ENCODE peak calls at places on chromosomes 4 and X, in four cellular contexts. C is endothelial cell of umbilical vein, B is fibroblast of lung, L is IMR-90. O is an unnamed sample.

GRCh38 chr4:108849611-108850406 is 87.0 kb upstream of the ETNPPL start:
- DNase-seq in B (peak; percentile 77), C (no peak), L (peak; percentile 80), O (no peak)

GRCh38 chrX:51461053-51462050 is 35.0 kb downstream of the NUDT11 start:
- DNase-seq in B (peak; percentile 41), L (peak; percentile 42), C (peak; percentile 34), O (no peak)

GRCh38 chr4:25532579-25532978 is 123.1 kb upstream of the SLC34A2 start:
- DNase-seq in C (no peak), L (no peak), B (no peak), O (no peak)

GRCh38 chr4:56953680-56954520 is 23.5 kb downstream of the NOA1 start:
- DNase-seq in L (no peak), B (no peak), C (no peak), O (no peak)

GRCh38 chr4:25050370-25051098 is 19.8 kb upstream of the LGI2 start:
- DNase-seq in L (no peak), C (no peak), B (no peak), O (no peak)

GRCh38 chr4:20252656-20253271 is 1.1 kb downstream of the SLIT2 start:
- DNase-seq in L (peak; percentile 39), C (peak; percentile 45), B (peak; percentile 54), O (no peak)

GRCh38 chr4:182916483-182917181 is 554 bp downstream of the DCTD start:
- DNase-seq in C (peak; percentile 53), L (peak; percentile 79), B (peak; percentile 70), O (no peak)

GRCh38 chrX:48789366-48790220 is 3.2 kb downstream of the GATA1 start:
- DNase-seq in C (no peak), B (no peak), L (no peak), O (no peak)

GRCh38 chr4:122537388-122538135 is 81.0 kb upstream of the IL2 start:
- DNase-seq in L (no peak), C (no peak), B (no peak), O (no peak)

GRCh38 chr4:88341227-88342192 is 37.1 kb upstream of the HERC6 start:
- DNase-seq in C (peak; percentile 91), L (peak; percentile 95), B (peak; percentile 97), O (peak; percentile 4)

GRCh38 chrX:78102100-78102499 is 1.9 kb upstream of the PGK1 start:
- DNase-seq in B (peak; percentile 45), L (peak; percentile 60), C (no peak), O (no peak)

GRCh38 chr4:123399638-123400358 is 3.2 kb downstream of the SPRY1 start:
- DNase-seq in C (peak; percentile 42), L (no peak), B (peak; percentile 57), O (no peak)

GRCh38 chrX:150844016-150844415 is 54.5 kb downstream of the CD99L2 start:
- DNase-seq in L (no peak), C (no peak), B (no peak), O (peak; percentile 50)

GRCh38 chr4:132344924-132345828 is 803.9 kb upstream of the PCDH10 start:
- DNase-seq in L (no peak), B (no peak), C (no peak), O (no peak)

GRCh38 chr4:98601719-98602118 is 56.7 kb downstream of the TSPAN5 start:
- DNase-seq in C (peak; percentile 29), L (no peak), B (no peak), O (no peak)

GRCh38 chrX:34884693-34885277 is 57.8 kb upstream of the FAM47B start:
- DNase-seq in B (peak; percentile 88), C (peak; percentile 6), L (peak; percentile 88), O (peak; percentile 46)

DNA sequence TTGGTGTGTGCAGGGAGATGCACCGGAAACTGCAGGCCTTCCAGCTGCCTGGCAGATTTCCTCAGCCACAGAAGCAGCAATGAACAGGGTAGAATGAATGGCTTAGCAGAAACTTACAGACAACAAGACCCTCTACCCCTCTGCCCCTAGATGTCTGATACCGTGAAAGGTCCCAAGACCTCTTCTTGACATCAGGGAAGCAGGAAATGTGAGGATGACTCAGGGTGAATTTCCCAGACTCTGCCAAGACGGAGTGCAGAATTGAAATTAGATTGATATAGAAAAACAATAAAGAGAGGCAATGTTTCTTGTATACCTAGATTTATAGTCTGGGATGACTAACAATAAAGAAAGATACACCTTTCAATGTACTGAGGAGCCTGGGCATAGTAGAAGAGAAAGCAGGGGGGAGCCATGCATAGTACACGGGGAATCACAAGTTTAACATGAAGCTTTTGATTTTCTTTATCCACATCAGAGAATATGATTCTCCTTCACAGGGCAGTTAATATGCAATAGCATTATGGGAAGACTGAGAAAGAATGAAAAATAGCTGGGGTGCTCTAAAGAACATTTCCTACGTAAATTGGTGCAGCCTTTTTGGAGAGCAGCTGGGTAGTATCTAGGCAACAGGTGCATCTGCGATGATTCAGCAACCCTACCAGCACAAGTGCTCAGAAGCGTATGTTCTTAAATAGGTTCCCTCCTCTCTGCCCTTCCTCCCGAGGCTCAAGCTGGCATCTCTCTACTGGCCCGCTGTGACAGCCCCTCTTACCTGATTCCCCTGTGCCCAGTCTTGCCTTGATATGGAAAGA is 18.3 kb upstream of the CXCR3 start:
- DNase-seq in B (no peak), L (no peak), C (peak; percentile 53), O (no peak)
- H3K4me2 ChIP-seq in B (no peak overlapping the region), L (no peak overlapping the region), C (no peak overlapping the region), O (no peak overlapping the region)

GRCh38 chr4:184806711-184807110 is 19.1 kb downstream of the ACSL1 start:
- DNase-seq in L (no peak), B (no peak), C (no peak), O (no peak)
- H3K4me1 ChIP-seq in L (peaks cover 3% of the 10 kb centered on the region), B (no peaks in the 10 kb centered on the region), C (peaks cover 9% of the 10 kb centered on the region), O (peaks cover 58% of the 10 kb centered on the region)

GRCh38 chrX:1584237-1585011 is 7.0 kb upstream of the AKAP17A start:
- DNase-seq in L (no peak), B (no peak), C (no peak), O (no peak)

GRCh38 chrX:1581132-1581531 is 10.3 kb upstream of the AKAP17A start:
- DNase-seq in C (peak; percentile 64), B (no peak), L (no peak), O (peak; percentile 4)

GRCh38 chrX:1578511-1579173 is 12.8 kb upstream of the AKAP17A start:
- DNase-seq in L (no peak), C (no peak), B (no peak), O (no peak)

GRCh38 chrX:1587161-1587560 is 4.2 kb upstream of the AKAP17A start:
- DNase-seq in B (no peak), C (no peak), L (no peak), O (no peak)

DNA sequence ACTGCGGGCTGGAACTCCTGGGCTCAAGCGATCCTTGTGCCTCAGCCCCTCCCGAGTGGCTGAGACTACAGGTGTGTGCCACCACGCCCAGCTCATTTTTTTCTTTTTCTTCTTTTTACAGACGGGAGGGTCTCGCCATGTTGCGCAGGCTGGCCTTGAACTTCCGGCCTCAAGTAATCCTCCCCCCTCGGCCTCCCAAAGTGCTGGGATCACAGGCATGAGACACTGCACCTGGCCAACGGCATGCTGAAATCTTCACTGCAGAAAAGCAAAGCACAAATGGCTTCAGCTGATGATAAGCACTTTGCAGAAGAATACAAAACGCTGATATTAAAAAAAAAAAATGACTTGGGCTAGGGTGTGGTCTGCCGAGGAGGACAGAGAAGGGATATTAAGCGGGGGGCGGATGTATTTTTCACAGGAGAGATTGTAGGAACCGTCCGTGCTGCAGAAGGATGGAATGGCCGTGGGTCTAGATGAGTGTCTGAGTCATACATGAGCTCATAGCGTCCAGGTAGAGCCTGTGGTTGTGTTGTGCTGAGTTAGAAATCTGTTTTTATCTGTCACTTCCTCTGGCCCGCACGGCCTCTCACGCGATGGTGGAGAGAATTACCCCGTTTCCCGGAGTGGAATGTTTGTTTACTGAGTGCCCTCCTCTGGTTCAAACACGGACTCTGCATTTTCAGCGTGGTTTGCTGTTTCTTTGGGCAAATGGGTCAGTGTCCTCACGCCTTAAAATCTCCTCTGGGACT is 8.5 kb upstream of the AKAP17A start:
- DNase-seq in C (no peak), L (no peak), B (no peak), O (no peak)
- H2AFZ ChIP-seq in C (no peak overlapping the region), L (no peak overlapping the region), B (no peak overlapping the region), O (peak overlapping the region; percentile 20)

DNA sequence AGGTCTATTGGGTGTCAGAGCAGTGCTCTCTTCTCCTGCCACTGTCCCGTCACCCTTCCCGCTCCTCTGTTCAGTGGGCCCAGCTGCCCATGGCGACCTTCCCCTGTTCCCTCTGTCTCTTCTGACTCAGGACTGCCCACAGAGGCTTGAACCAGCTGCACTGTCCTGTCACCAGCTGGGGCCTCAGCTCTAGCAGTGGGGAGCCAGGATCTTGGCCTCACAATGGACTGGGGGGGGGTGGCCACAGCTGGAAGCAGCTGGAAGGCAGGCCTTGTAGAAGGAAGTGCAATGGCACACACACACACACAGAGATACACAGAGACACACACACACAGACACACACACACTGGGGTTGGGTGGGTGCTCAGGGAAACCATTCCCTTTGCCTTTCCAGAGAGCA is 114.0 kb upstream of the PJA1 start:
- DNase-seq in L (no peak), B (no peak), C (no peak), O (no peak)
- H3K4me2 ChIP-seq in L (no peak overlapping the region), B (no peak overlapping the region), C (no peak overlapping the region), O (no peak overlapping the region)

GRCh38 chr4:156948738-156949137 is 22.9 kb downstream of the PDGFC start:
- DNase-seq in C (peak; percentile 32), B (no peak), L (no peak), O (no peak)
- H3K4me1 ChIP-seq in C (peaks cover 51% of the 10 kb centered on the region), B (peaks cover 35% of the 10 kb centered on the region), L (peaks cover 21% of the 10 kb centered on the region), O (peaks cover 77% of the 10 kb centered on the region)

DNA sequence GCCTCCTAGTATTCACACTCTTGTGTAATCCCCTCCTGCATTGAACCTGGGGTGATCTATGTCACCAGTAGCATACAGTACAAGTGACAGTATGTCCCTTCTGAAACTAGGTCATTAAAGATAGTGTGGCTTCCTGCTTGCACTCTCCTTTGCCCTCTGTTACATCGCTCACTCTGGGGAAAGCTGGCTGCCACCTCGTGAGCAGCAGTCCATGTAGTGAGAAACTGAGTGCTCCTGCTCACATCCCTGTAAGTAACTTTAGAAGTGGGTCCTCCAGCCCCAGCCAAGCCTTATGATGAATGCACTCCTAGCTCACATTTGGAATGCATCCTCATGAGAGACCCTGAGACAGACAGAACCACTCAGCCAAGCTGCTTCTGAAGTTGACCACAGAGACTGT is 89.8 kb upstream of the TNIP3 start:
- DNase-seq in L (no peak), B (no peak), C (no peak), O (no peak)
- H2AFZ ChIP-seq in L (no peak overlapping the region), B (no peak overlapping the region), C (no peak overlapping the region), O (no peak overlapping the region)

DNA sequence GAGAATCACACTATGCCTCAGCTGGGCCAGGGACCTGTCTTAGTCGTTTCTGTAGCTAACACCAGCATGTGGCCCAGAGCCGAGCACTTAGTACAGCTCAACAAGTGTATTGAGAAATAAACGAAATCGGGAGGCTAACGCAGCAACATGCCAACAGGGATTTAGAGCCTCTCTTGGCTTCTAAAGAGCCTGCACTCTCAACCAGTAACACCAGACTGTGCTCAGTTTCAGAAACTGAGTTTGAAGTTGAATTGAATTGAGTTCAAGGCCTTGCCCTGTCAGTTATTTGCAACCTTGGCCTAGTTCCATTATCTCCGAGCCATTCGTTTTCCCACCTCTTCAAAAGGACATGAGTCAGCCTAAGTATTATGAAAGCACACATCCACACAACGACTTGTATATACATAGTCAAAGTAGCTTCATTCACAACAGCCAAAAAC is 71.3 kb upstream of the LDB2 start:
- DNase-seq in B (peak; percentile 73), L (peak; percentile 84), C (peak; percentile 28), O (no peak)
- H3K4me2 ChIP-seq in B (peak overlapping the region; percentile 27), L (no peak overlapping the region), C (no peak overlapping the region), O (no peak overlapping the region)

DNA sequence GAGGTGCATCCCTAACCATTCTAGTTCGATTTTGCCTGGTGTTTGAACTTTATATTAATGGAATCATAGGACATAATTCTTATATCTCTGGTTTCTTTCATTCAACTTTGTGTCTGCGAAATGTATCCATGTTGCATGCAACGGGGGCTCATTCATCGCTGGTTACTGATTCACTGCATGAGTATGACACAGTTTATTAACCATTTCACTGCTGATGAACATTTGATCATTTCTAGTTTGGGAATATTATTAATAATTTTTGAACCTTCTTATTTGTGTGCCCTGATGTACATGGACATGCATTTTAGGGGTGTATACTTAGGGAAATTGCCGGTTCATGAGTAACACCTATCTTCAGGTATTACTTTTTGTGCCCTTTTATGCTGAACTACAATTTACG is 5.1 kb upstream of the TMEM271 start:
- DNase-seq in B (no peak), C (no peak), L (no peak), O (no peak)
- H3K4me1 ChIP-seq in B (no peaks in the 10 kb centered on the region), C (no peaks in the 10 kb centered on the region), L (no peaks in the 10 kb centered on the region), O (peaks cover 10% of the 10 kb centered on the region)

O was measured in keratinocyte.